ENCODE peak calls at places on chromosomes 16 and 17, in four cellular contexts. One of them, this sample, is unnamed.

GRCh38 chr17:63039899-63040602 is 74.0 kb downstream of the TANC2 start:
- DNase-seq in MCF 10A: peak
- DNase-seq in adipocyte: peak
- DNase-seq in H7: no peak
- DNase-seq in this sample: no peak

GRCh38 chr17:14494161-14494560 is 193.3 kb downstream of the HS3ST3B1 start:
- DNase-seq in adipocyte: no peak
- DNase-seq in H7: no peak
- DNase-seq in MCF 10A: no peak
- DNase-seq in this sample: no peak

GRCh38 chr16:48963306-48963705 is 318.3 kb downstream of the CBLN1 start:
- DNase-seq in H7: no peak
- DNase-seq in adipocyte: no peak
- DNase-seq in MCF 10A: peak
- DNase-seq in this sample: no peak

GRCh38 chr16:73768786-73769203 is 527.8 kb upstream of the PSMD7 start:
- DNase-seq in adipocyte: peak
- DNase-seq in MCF 10A: peak
- DNase-seq in H7: no peak
- DNase-seq in this sample: no peak

GRCh38 chr17:81511800-81512559 is 619 bp downstream of the ACTG1 start:
- DNase-seq in adipocyte: no peak
- DNase-seq in H7: no peak
- DNase-seq in MCF 10A: no peak
- DNase-seq in this sample: no peak

GRCh38 chr17:1785925-1786324 is 24.1 kb downstream of the SERPINF1 start:
- DNase-seq in MCF 10A: no peak
- DNase-seq in H7: no peak
- DNase-seq in adipocyte: no peak
- DNase-seq in this sample: no peak

GRCh38 chr16:8887952-8888560 is 5.9 kb downstream of the LITAFD start:
- DNase-seq in H7: no peak
- DNase-seq in MCF 10A: peak
- DNase-seq in adipocyte: peak
- DNase-seq in this sample: no peak

GRCh38 chr17:1957037-1957436 is 68.1 kb downstream of the RTN4RL1 start:
- DNase-seq in MCF 10A: peak
- DNase-seq in adipocyte: peak
- DNase-seq in H7: no peak
- DNase-seq in this sample: no peak

GRCh38 chr16:35425270-35425669 is 1965.9 kb downstream of the TP53TG3F start:
- DNase-seq in MCF 10A: no peak
- DNase-seq in adipocyte: no peak
- DNase-seq in H7: no peak
- DNase-seq in this sample: no peak

This sample was measured in neuronal stem cell.